ENCODE peak calls at places on chromosomes 4 and X, in ten cellular contexts. I is AG04450, U is neuronal stem cell, B is substantia nigra, F is esophagus muscularis mucosa, M is psoas muscle, L is left ventricle myocardium inferior, A is GM23248, E is aorta, R is cardiac muscle cell. N is an unnamed sample.

GRCh38 chr4:149754526-149754925 is 61.1 kb downstream of the IQCM start:
- DNase-seq in E (no peak), I (peak), F (no peak), U (no peak), R (no peak), B (no peak), L (no peak), M (no peak), A (peak), N (no peak)

GRCh38 chrX:45771560-45772340 is 571.1 kb upstream of the DIPK2B start:
- DNase-seq in A (peak), E (peak), I (peak), U (no peak), F (no peak), M (no peak), R (no peak), B (peak), L (peak), N (peak)

GRCh38 chr4:41268721-41269517 is 12.2 kb downstream of the UCHL1 start:
- DNase-seq in A (no peak), I (no peak), B (no peak), E (no peak), F (no peak), R (no peak), L (no peak), M (no peak), U (no peak), N (no peak)

GRCh38 chrX:14095702-14096101 is 66.0 kb upstream of the GEMIN8 start:
- DNase-seq in L (no peak), B (no peak), F (no peak), R (peak), I (peak), U (peak), A (peak), E (no peak), M (no peak), N (peak)

GRCh38 chr4:173450281-173450680 is 51.4 kb upstream of the SCRG1 start:
- DNase-seq in L (no peak), I (no peak), R (no peak), A (peak), F (no peak), M (no peak), E (no peak), B (no peak), U (no peak), N (no peak)

GRCh38 chr4:169583563-169583962 is 28.8 kb downstream of the NEK1 start:
- DNase-seq in U (no peak), A (peak), L (no peak), F (no peak), I (no peak), E (no peak), R (no peak), B (no peak), M (no peak), N (no peak)

GRCh38 chrX:15434205-15434604 is 50.0 kb upstream of the VEGFD start:
- DNase-seq in I (no peak), M (no peak), E (no peak), A (no peak), B (no peak), L (no peak), R (no peak), U (no peak), F (no peak), N (no peak)

GRCh38 chr4:34893382-34893781 is 1350.9 kb downstream of the ARAP2 start:
- DNase-seq in E (no peak), U (no peak), F (no peak), L (no peak), B (no peak), M (no peak), A (no peak), R (no peak), I (no peak), N (no peak)

GRCh38 chrX:55028040-55028439 is 2.7 kb downstream of the ALAS2 start:
- DNase-seq in M (no peak), E (no peak), L (no peak), I (no peak), U (no peak), A (no peak), R (no peak), F (no peak), B (no peak), N (no peak)

GRCh38 chrX:47093248-47093647 is 15.0 kb downstream of the RGN start:
- DNase-seq in A (peak), I (peak), U (no peak), E (no peak), B (no peak), R (peak), L (no peak), M (no peak), F (no peak), N (no peak)

GRCh38 chrX:120456973-120457372 is 12.1 kb downstream of the LAMP2 start:
- DNase-seq in R (no peak), M (no peak), U (no peak), F (no peak), A (peak), L (no peak), I (no peak), E (no peak), B (no peak), N (peak)

GRCh38 chr4:84493092-84493850 is 5.8 kb downstream of the NKX6-1 start:
- DNase-seq in E (peak), B (peak), L (no peak), I (no peak), F (no peak), U (no peak), A (peak), R (peak), M (peak), N (no peak)

GRCh38 chrX:2638279-2638678 is 52.8 kb upstream of the CD99 start:
- DNase-seq in B (no peak), R (no peak), U (no peak), M (no peak), E (no peak), A (no peak), I (no peak), L (no peak), F (no peak), N (no peak)

GRCh38 chr4:39685990-39686389 is 11.9 kb upstream of the UBE2K start:
- DNase-seq in L (no peak), E (no peak), F (no peak), A (no peak), R (no peak), I (no peak), U (no peak), B (no peak), M (no peak), N (no peak)

GRCh38 chr4:26212528-26212927 is 108.3 kb upstream of the RBPJ start:
- DNase-seq in M (no peak), B (no peak), E (no peak), R (no peak), L (no peak), F (no peak), A (no peak), U (no peak), I (no peak), N (no peak)

GRCh38 chr4:107037188-107037587 is 1.1 kb upstream of the DKK2 start:
- DNase-seq in F (no peak), U (peak), L (no peak), I (no peak), B (peak), E (peak), M (peak), A (peak), R (peak), N (peak)

GRCh38 chrX:40757058-40757457 is 21.7 kb upstream of the MED14 start:
- DNase-seq in B (no peak), E (no peak), U (no peak), L (no peak), M (no peak), I (no peak), A (no peak), R (no peak), F (no peak), N (no peak)

GRCh38 chr4:44916406-44916805 is 190.1 kb upstream of the GNPDA2 start:
- DNase-seq in L (no peak), R (no peak), M (no peak), A (peak), I (no peak), E (no peak), F (no peak), B (no peak), U (no peak), N (no peak)

GRCh38 chr4:123672987-123673386 is 276.4 kb downstream of the SPRY1 start:
- DNase-seq in L (no peak), B (no peak), A (peak), I (peak), M (no peak), F (no peak), U (no peak), E (no peak), R (no peak), N (no peak)

GRCh38 chrX:2898861-2899512 is 30.2 kb downstream of the ARSD start:
- DNase-seq in A (no peak), U (no peak), E (peak), L (no peak), B (no peak), R (no peak), F (no peak), I (no peak), M (no peak), N (no peak)

GRCh38 chr4:63717384-63717783 is 691.9 kb downstream of the TECRL start:
- DNase-seq in E (no peak), F (no peak), A (peak), U (peak), I (no peak), R (peak), B (no peak), L (no peak), M (no peak), N (no peak)

GRCh38 chr4:25727711-25728493 is 72.3 kb downstream of the SLC34A2 start:
- DNase-seq in B (no peak), E (no peak), M (no peak), L (no peak), R (no peak), I (no peak), A (no peak), F (no peak), U (no peak), N (no peak)

GRCh38 chr4:93828830-93829530 is 427 bp downstream of the ATOH1 start:
- DNase-seq in B (no peak), R (peak), F (no peak), E (no peak), I (no peak), U (peak), A (peak), M (peak), L (no peak), N (no peak)

GRCh38 chr4:30538794-30539193 is 181.4 kb upstream of the PCDH7 start:
- DNase-seq in B (no peak), M (no peak), L (no peak), I (no peak), A (no peak), F (no peak), E (no peak), R (no peak), U (no peak), N (no peak)

GRCh38 chr4:159010563-159011260 is 92.2 kb upstream of the RAPGEF2 start:
- DNase-seq in M (peak), U (no peak), L (peak), R (no peak), B (peak), A (peak), E (peak), F (no peak), I (peak), N (no peak)

GRCh38 chr4:47550899-47551548 is 65.9 kb downstream of the ATP10D start:
- DNase-seq in I (no peak), R (no peak), U (no peak), L (no peak), F (no peak), A (no peak), M (no peak), E (no peak), B (no peak), N (no peak)

GRCh38 chr4:125719987-125720386 is 405.2 kb downstream of the FAT4 start:
- DNase-seq in I (no peak), L (no peak), A (peak), F (no peak), M (no peak), B (no peak), U (no peak), E (no peak), R (no peak), N (peak)

GRCh38 chr4:52966172-52966571 is 104.1 kb downstream of the RASL11B start:
- DNase-seq in I (no peak), F (no peak), U (no peak), M (no peak), L (no peak), B (no peak), A (no peak), E (no peak), R (no peak), N (no peak)

GRCh38 chr4:154559141-154559841 is 3.5 kb upstream of the FGB start:
- DNase-seq in L (no peak), I (no peak), E (no peak), A (peak), F (no peak), B (no peak), U (peak), M (no peak), R (peak), N (peak)

GRCh38 chr4:105145059-105145912 is 1.4 kb upstream of the TET2 start:
- DNase-seq in A (peak), B (no peak), F (no peak), E (no peak), M (no peak), U (no peak), I (no peak), L (no peak), R (peak), N (no peak)

GRCh38 chrX:136906921-136907510 is 26.5 kb upstream of the RBMX start:
- DNase-seq in L (no peak), B (no peak), U (no peak), A (no peak), F (no peak), M (no peak), I (no peak), E (no peak), R (no peak), N (no peak)

GRCh38 chr4:8766610-8767009 is 105.0 kb downstream of the HMX1 start:
- DNase-seq in A (no peak), I (no peak), R (no peak), M (peak), B (no peak), L (peak), U (no peak), F (no peak), E (peak), N (no peak)

GRCh38 chr4:7332216-7333023 is 102.3 kb downstream of the PSAPL1 start:
- DNase-seq in L (peak), B (no peak), R (no peak), A (peak), U (no peak), I (peak), M (peak), E (peak), F (no peak), N (peak)

GRCh38 chr4:77152421-77152820 is 4.6 kb upstream of the CCNG2 start:
- DNase-seq in B (no peak), F (no peak), A (peak), L (no peak), E (no peak), R (peak), M (no peak), U (no peak), I (no peak), N (no peak)

GRCh38 chrX:118595501-118596042 is 100.0 kb downstream of the DOCK11 start:
- DNase-seq in F (no peak), E (no peak), R (no peak), B (no peak), I (no peak), A (no peak), U (no peak), M (no peak), L (no peak), N (no peak)

GRCh38 chrX:69150294-69150960 is 14.8 kb downstream of the PJA1 start:
- DNase-seq in E (no peak), U (no peak), L (no peak), B (no peak), F (peak), I (no peak), R (no peak), A (no peak), M (no peak), N (no peak)

GRCh38 chr4:156194896-156195295 is 241.2 kb upstream of the CTSO start:
- DNase-seq in E (no peak), F (no peak), A (peak), L (no peak), M (no peak), U (no peak), I (no peak), B (no peak), R (no peak), N (no peak)

GRCh38 chr4:67779631-67780030 is 25.4 kb upstream of the GNRHR start:
- DNase-seq in M (no peak), F (no peak), L (no peak), E (no peak), B (no peak), A (peak), U (no peak), I (no peak), R (no peak), N (no peak)

GRCh38 chr4:78534286-78534955 is 17.1 kb upstream of the ANXA3 start:
- DNase-seq in I (no peak), M (no peak), E (no peak), A (peak), F (no peak), L (no peak), B (no peak), U (no peak), R (no peak), N (peak)

GRCh38 chr4:25031077-25031606 is 396 bp upstream of the LGI2 start:
- DNase-seq in I (no peak), F (no peak), R (peak), U (peak), A (peak), E (peak), B (no peak), L (peak), M (no peak), N (no peak)

DNA sequence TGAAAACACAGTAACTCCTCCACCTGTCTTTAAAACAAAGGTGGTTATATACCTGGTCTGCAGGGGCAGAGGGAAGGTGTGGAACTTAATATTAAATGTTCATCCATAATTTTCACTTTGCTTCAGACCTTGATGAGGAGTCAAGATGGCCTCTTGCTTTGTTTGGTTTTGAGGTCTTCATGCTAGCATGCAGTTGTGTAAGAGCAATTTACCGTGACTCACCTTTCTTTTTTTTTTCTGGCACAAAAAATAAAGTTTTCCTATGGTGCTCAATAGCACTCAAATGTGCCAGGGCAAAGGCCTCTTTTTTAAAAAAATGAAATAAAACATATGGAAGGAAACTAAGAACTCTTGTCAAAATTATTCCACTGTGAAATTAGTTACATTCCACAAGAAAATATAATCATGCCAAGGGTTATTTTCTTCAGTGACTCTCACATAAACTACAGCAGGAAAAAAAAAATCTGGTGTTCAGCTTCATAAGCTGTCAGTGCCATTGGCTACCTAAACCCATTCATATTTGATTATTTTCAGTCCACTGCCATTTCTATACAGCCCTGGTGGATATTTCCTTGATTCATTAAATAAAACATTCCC is 128.2 kb downstream of the SLC7A11 start:
- DNase-seq in B (no peak), I (peak), L (no peak), M (no peak), U (no peak), F (no peak), E (no peak), A (peak), R (no peak), N (no peak)
- H3K27ac ChIP-seq in B (no peak), I (no peak), L (no peak), M (no peak), U (no peak), F (no peak), E (peak), A (no peak), R (peak), N (peak)

GRCh38 chrX:10174051-10174450 is 17.3 kb downstream of the CLCN4 start:
- DNase-seq in M (no peak), L (no peak), B (no peak), R (no peak), I (no peak), A (no peak), F (no peak), E (no peak), U (no peak), N (no peak)
- H3K27ac ChIP-seq in M (peak), L (no peak), B (peak), R (peak), I (peak), A (no peak), F (no peak), E (no peak), U (peak), N (peak)

GRCh38 chr4:142846729-142847606 is 867 bp upstream of the INPP4B start:
- DNase-seq in F (no peak), U (peak), E (peak), R (peak), L (peak), I (no peak), M (peak), B (no peak), A (peak), N (no peak)
- H3K27ac ChIP-seq in F (peak), U (no peak), E (no peak), R (no peak), L (peak), I (no peak), M (peak), B (no peak), A (no peak), N (no peak)

GRCh38 chr4:15143551-15143950 is 141.3 kb downstream of the CPEB2 start:
- DNase-seq in R (no peak), L (no peak), B (no peak), E (no peak), U (no peak), M (no peak), I (no peak), A (no peak), F (no peak), N (no peak)

GRCh38 chr4:15145709-15146108 is 143.4 kb downstream of the CPEB2 start:
- DNase-seq in E (no peak), I (no peak), F (no peak), U (no peak), B (no peak), R (no peak), M (no peak), L (peak), A (no peak), N (no peak)

GRCh38 chr4:15142201-15142600 is 139.9 kb downstream of the CPEB2 start:
- DNase-seq in A (no peak), I (no peak), M (no peak), E (no peak), R (no peak), U (no peak), B (no peak), L (no peak), F (no peak), N (no peak)

GRCh38 chr4:15144249-15144966 is 142.1 kb downstream of the CPEB2 start:
- DNase-seq in M (no peak), F (no peak), E (no peak), L (no peak), R (no peak), I (no peak), U (no peak), B (no peak), A (no peak), N (no peak)

DNA sequence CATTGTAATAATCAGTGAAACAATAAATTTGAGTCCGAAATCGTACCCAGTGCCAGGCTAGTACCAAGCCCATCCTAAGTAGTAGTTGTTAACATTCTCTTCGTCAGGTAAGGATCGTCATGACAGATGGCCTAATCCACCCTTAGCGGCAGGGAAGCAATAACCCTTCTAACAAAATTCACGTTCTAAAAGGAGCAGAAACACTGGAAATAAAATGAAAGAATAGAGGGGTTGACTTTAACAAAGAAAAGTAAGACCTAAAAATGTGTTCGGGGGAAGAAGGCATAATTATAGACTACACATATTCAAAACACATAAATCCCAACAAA is 142.7 kb downstream of the CPEB2 start:
- DNase-seq in A (no peak), L (no peak), U (no peak), R (no peak), B (no peak), M (no peak), F (no peak), I (no peak), E (no peak), N (no peak)
- H3K27ac ChIP-seq in A (no peak), L (peak), U (no peak), R (no peak), B (peak), M (no peak), F (no peak), I (no peak), E (no peak), N (no peak)

GRCh38 chrX:49106930-49107329 is 16.6 kb downstream of the GPKOW start:
- DNase-seq in L (peak), R (peak), M (peak), A (peak), F (no peak), I (peak), E (no peak), U (no peak), B (peak), N (no peak)

GRCh38 chrX:49116076-49116475 is 7.5 kb downstream of the GPKOW start:
- DNase-seq in B (no peak), M (no peak), E (no peak), F (no peak), L (no peak), R (no peak), A (no peak), I (no peak), U (no peak), N (no peak)

GRCh38 chrX:49108641-49109040 is 14.9 kb downstream of the GPKOW start:
- DNase-seq in E (no peak), U (no peak), M (no peak), I (no peak), L (no peak), A (no peak), F (no peak), B (no peak), R (no peak), N (no peak)

GRCh38 chrX:49110417-49110816 is 13.1 kb downstream of the GPKOW start:
- DNase-seq in F (no peak), B (no peak), M (no peak), I (no peak), L (no peak), A (no peak), E (no peak), R (no peak), U (no peak), N (no peak)

GRCh38 chrX:49111846-49112245 is 11.7 kb downstream of the GPKOW start:
- DNase-seq in M (no peak), U (no peak), B (peak), F (no peak), A (no peak), E (no peak), R (no peak), L (no peak), I (no peak), N (no peak)
- H3K27ac ChIP-seq in M (no peak), U (no peak), B (peak), F (no peak), A (no peak), E (no peak), R (no peak), L (peak), I (no peak), N (no peak)

N was measured in SJSA1.